ENCODE peak calls at places on chromosomes 5 and 9, in nine cellular contexts. One of them, this sample, is unnamed.

GRCh38 chr5:13987843-13988464 is 43.5 kb upstream of the DNAH5 start:
- DNase-seq in NCI-H1048: peak
- DNase-seq in progenitor cell of endocrine pancreas: peak
- DNase-seq in GM23248: peak
- DNase-seq in NCI-H2171 treated with DMSO at 0.1 percent for 48 hours: peak
- DNase-seq in activated CD8-positive, alpha-beta memory T cell treated with anti-CD3 and anti-CD28 coated beads, Interleukin-2, amount 50 U/mL, for 48 hours: peak
- DNase-seq in H9: peak
- DNase-seq in left lung: no peak
- DNase-seq in EH: peak
- DNase-seq in this sample: peak

GRCh38 chr9:19493174-19493811 is 84.5 kb downstream of the ACER2 start:
- DNase-seq in NCI-H1048: no peak
- DNase-seq in progenitor cell of endocrine pancreas: peak
- DNase-seq in GM23248: peak
- DNase-seq in NCI-H2171 treated with DMSO at 0.1 percent for 48 hours: peak
- DNase-seq in activated CD8-positive, alpha-beta memory T cell treated with anti-CD3 and anti-CD28 coated beads, Interleukin-2, amount 50 U/mL, for 48 hours: peak
- DNase-seq in H9: peak
- DNase-seq in left lung: peak
- DNase-seq in EH: peak
- DNase-seq in this sample: peak

GRCh38 chr5:157521704-157522029 is 53.9 kb downstream of the ADAM19 start:
- DNase-seq in NCI-H1048: no peak
- DNase-seq in progenitor cell of endocrine pancreas: no peak
- DNase-seq in GM23248: no peak
- DNase-seq in NCI-H2171 treated with DMSO at 0.1 percent for 48 hours: no peak
- DNase-seq in activated CD8-positive, alpha-beta memory T cell treated with anti-CD3 and anti-CD28 coated beads, Interleukin-2, amount 50 U/mL, for 48 hours: no peak
- DNase-seq in H9: no peak
- DNase-seq in left lung: no peak
- DNase-seq in EH: no peak
- DNase-seq in this sample: no peak

GRCh38 chr5:102582706-102583105 is 83.9 kb upstream of the SLCO6A1 start:
- DNase-seq in NCI-H1048: no peak
- DNase-seq in progenitor cell of endocrine pancreas: no peak
- DNase-seq in GM23248: peak
- DNase-seq in NCI-H2171 treated with DMSO at 0.1 percent for 48 hours: no peak
- DNase-seq in activated CD8-positive, alpha-beta memory T cell treated with anti-CD3 and anti-CD28 coated beads, Interleukin-2, amount 50 U/mL, for 48 hours: no peak
- DNase-seq in H9: no peak
- DNase-seq in left lung: no peak
- DNase-seq in EH: peak
- DNase-seq in this sample: no peak

GRCh38 chr5:16160706-16161105 is 18.9 kb downstream of the MARCHF11 start:
- DNase-seq in NCI-H1048: peak
- DNase-seq in progenitor cell of endocrine pancreas: no peak
- DNase-seq in GM23248: peak
- DNase-seq in NCI-H2171 treated with DMSO at 0.1 percent for 48 hours: peak
- DNase-seq in activated CD8-positive, alpha-beta memory T cell treated with anti-CD3 and anti-CD28 coated beads, Interleukin-2, amount 50 U/mL, for 48 hours: no peak
- DNase-seq in H9: peak
- DNase-seq in left lung: no peak
- DNase-seq in EH: peak
- DNase-seq in this sample: peak

GRCh38 chr5:109479260-109479860 is 69.6 kb upstream of the PJA2 start:
- DNase-seq in NCI-H1048: no peak
- DNase-seq in progenitor cell of endocrine pancreas: no peak
- DNase-seq in GM23248: peak
- DNase-seq in NCI-H2171 treated with DMSO at 0.1 percent for 48 hours: peak
- DNase-seq in activated CD8-positive, alpha-beta memory T cell treated with anti-CD3 and anti-CD28 coated beads, Interleukin-2, amount 50 U/mL, for 48 hours: no peak
- DNase-seq in H9: no peak
- DNase-seq in left lung: no peak
- DNase-seq in EH: peak
- DNase-seq in this sample: peak

GRCh38 chr9:109319072-109319630 is 1.7 kb downstream of the EPB41L4B start:
- DNase-seq in NCI-H1048: no peak
- DNase-seq in progenitor cell of endocrine pancreas: no peak
- DNase-seq in GM23248: no peak
- DNase-seq in NCI-H2171 treated with DMSO at 0.1 percent for 48 hours: peak
- DNase-seq in activated CD8-positive, alpha-beta memory T cell treated with anti-CD3 and anti-CD28 coated beads, Interleukin-2, amount 50 U/mL, for 48 hours: peak
- DNase-seq in H9: no peak
- DNase-seq in left lung: no peak
- DNase-seq in EH: no peak
- DNase-seq in this sample: no peak

GRCh38 chr9:79233542-79233941 is 338.2 kb upstream of the TLE4 start:
- DNase-seq in NCI-H1048: no peak
- DNase-seq in progenitor cell of endocrine pancreas: no peak
- DNase-seq in GM23248: peak
- DNase-seq in NCI-H2171 treated with DMSO at 0.1 percent for 48 hours: peak
- DNase-seq in activated CD8-positive, alpha-beta memory T cell treated with anti-CD3 and anti-CD28 coated beads, Interleukin-2, amount 50 U/mL, for 48 hours: no peak
- DNase-seq in H9: peak
- DNase-seq in left lung: no peak
- DNase-seq in EH: peak
- DNase-seq in this sample: no peak

GRCh38 chr9:91948423-91949292 is 1.4 kb downstream of the ROR2 start:
- DNase-seq in NCI-H1048: no peak
- DNase-seq in progenitor cell of endocrine pancreas: peak
- DNase-seq in GM23248: peak
- DNase-seq in NCI-H2171 treated with DMSO at 0.1 percent for 48 hours: peak
- DNase-seq in activated CD8-positive, alpha-beta memory T cell treated with anti-CD3 and anti-CD28 coated beads, Interleukin-2, amount 50 U/mL, for 48 hours: peak
- DNase-seq in H9: peak
- DNase-seq in left lung: no peak
- DNase-seq in EH: peak
- DNase-seq in this sample: no peak

GRCh38 chr9:74887041-74887980 is at the start of gene TRPM6:
- DNase-seq in NCI-H1048: peak
- DNase-seq in progenitor cell of endocrine pancreas: peak
- DNase-seq in GM23248: peak
- DNase-seq in NCI-H2171 treated with DMSO at 0.1 percent for 48 hours: peak
- DNase-seq in activated CD8-positive, alpha-beta memory T cell treated with anti-CD3 and anti-CD28 coated beads, Interleukin-2, amount 50 U/mL, for 48 hours: peak
- DNase-seq in H9: peak
- DNase-seq in left lung: peak
- DNase-seq in EH: peak
- DNase-seq in this sample: peak